ENCODE peak calls at places on chromosome 20, in eight cellular contexts. E is right atrium auricular region, S is endothelial cell of umbilical vein, Y is aorta, F is stomach, N is transverse colon, K is PC-3, D is HepG2. O is an unnamed sample. For H3K36me3, the result is how much of the 10 kb centered on the place peaks cover.

GRCh38 chr20:46798430-46798829 is 89.0 kb downstream of the SLC2A10 start:
- DNase-seq in E (no peak), S (no peak), Y (no peak), F (no peak), N (no peak), K (no peak), D (no peak), O (no peak)

GRCh38 chr20:10648651-10649050 is 25.1 kb downstream of the JAG1 start:
- DNase-seq in E (no peak), S (no peak), Y (no peak), F (no peak), N (peak), K (no peak), D (no peak), O (no peak)

GRCh38 chr20:56788671-56789610 is 159.8 kb downstream of the TFAP2C start:
- DNase-seq in E (no peak), S (no peak), Y (no peak), F (no peak), N (no peak), K (peak), D (no peak), O (no peak)

GRCh38 chr20:38665094-38665493 is 59.2 kb upstream of the SLC32A1 start:
- DNase-seq in E (no peak), S (no peak), Y (no peak), F (no peak), N (no peak), K (no peak), D (peak), O (no peak)

GRCh38 chr20:53579581-53580375 is 13.9 kb downstream of the ZNF217 start:
- DNase-seq in E (peak), S (peak), Y (no peak), F (peak), N (peak), K (peak), D (peak), O (no peak)

GRCh38 chr20:11677445-11678235 is 240.1 kb upstream of the BTBD3 start:
- DNase-seq in E (no peak), S (no peak), Y (no peak), F (no peak), N (no peak), K (no peak), D (no peak), O (no peak)

GRCh38 chr20:22507240-22507961 is 77.0 kb downstream of the FOXA2 start:
- DNase-seq in E (no peak), S (no peak), Y (no peak), F (no peak), N (no peak), K (no peak), D (peak), O (no peak)

GRCh38 chr20:61117725-61118124 is 134.3 kb upstream of the CDH4 start:
- DNase-seq in E (no peak), S (no peak), Y (no peak), F (no peak), N (no peak), K (no peak), D (no peak), O (no peak)

GRCh38 chr20:6838181-6838826 is 70.8 kb downstream of the BMP2 start:
- DNase-seq in E (no peak), S (no peak), Y (no peak), F (no peak), N (no peak), K (peak), D (no peak), O (no peak)

GRCh38 chr20:32908334-32909292 is 49.9 kb downstream of the EFCAB8 start:
- DNase-seq in E (no peak), S (no peak), Y (peak), F (no peak), N (no peak), K (no peak), D (no peak), O (no peak)

GRCh38 chr20:59938221-59938620 is 1.9 kb downstream of the PPP1R3D start:
- DNase-seq in E (no peak), S (no peak), Y (no peak), F (no peak), N (no peak), K (peak), D (no peak), O (no peak)

DNA sequence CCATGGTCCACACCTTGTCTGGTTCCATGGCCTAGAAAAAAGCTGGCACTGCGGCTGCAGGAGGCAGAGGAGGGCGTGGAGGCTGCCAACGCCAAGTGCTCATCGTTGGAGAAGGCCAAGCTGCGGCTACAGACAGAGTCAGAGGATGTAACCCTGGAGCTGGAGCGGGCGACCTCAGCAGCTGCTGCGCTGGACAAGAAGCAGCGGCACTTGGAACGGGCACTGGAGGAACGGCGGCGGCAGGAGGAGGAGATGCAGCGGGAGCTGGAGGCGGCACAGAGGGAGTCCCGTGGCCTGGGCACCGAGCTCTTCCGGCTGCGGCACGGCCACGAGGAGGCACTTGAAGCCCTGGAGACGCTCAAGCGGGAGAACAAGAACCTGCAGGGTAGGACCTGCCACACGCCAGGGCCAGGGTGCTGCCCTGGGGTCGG is 43.4 kb downstream of the MYH7B start:
- DNase-seq in E (no peak), S (no peak), Y (no peak), F (no peak), N (no peak), K (no peak), D (no peak), O (no peak)
- H3K36me3 ChIP-seq in E (half or more), S (under half), Y (under half), F (half or more), N (under half), K (under half), D (half or more), O (half or more)

GRCh38 chr20:18166241-18166881 is 28.7 kb downstream of the KAT14 start:
- DNase-seq in E (no peak), S (no peak), Y (no peak), F (no peak), N (peak), K (no peak), D (no peak), O (no peak)
- H3K4me3 ChIP-seq in E (no peak), S (no peak), Y (no peak), F (no peak), N (no peak), K (no peak), D (no peak), O (no peak)

DNA sequence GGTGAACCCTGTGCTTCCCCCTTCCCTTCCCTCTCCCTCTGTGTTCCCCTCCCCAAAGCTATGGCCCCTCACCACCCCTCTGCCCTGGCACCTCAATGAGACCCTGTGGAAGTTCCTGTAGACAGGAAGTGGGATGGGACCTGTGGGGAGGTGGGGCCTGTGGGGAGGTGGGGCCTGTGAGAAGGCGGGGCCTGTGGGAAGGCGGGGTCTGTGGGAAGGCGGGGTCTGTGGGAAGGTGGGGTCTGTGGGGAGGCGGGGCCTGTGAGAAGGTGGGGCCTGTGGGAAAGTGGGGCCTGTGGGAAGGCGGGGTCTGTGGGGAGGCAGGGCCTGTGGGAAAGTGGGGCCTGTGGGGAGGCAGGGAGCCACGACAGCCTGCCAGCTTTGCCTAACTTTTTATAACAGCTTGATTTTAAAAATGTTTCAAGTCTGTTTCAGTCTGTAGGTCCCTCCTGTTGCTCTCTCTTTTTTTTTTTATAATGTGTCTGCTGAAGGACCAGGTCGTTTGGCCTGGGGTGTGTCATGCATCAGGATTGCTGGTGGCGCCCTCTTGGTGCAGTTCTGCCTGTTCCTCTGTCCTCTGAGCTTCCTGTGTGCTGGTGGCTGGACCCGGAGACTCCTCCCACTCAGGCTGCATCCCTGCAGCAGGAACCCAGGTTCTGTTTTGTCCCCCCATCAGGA is 70.5 kb upstream of the SLCO4A1 start:
- DNase-seq in E (no peak), S (no peak), Y (no peak), F (no peak), N (no peak), K (peak), D (peak), O (no peak)
- H3K36me3 ChIP-seq in E (under half), S (under half), Y (under half), F (under half), N (under half), K (under half), D (under half), O (under half)

GRCh38 chr20:31682927-31683326 is 39.7 kb downstream of the BCL2L1 start:
- DNase-seq in E (no peak), S (peak), Y (no peak), F (no peak), N (no peak), K (no peak), D (no peak), O (no peak)
- H3K4me3 ChIP-seq in E (no peak), S (no peak), Y (no peak), F (no peak), N (no peak), K (no peak), D (no peak), O (no peak)